ENCODE peak calls at places on chromosomes 6 and 20, in four cellular contexts. D is fibroblast of lung, A is GM23338, O is HCT116. R is an unnamed sample.

GRCh38 chr6:128882991-128883571 is at the start of gene LAMA2:
- DNase-seq in D (peak; percentile 78), O (no peak), A (peak; percentile 85), R (no peak)

GRCh38 chr6:38039497-38039896 is 220.0 kb downstream of the ZFAND3 start:
- DNase-seq in O (no peak), A (no peak), D (no peak), R (no peak)

GRCh38 chr6:31639449-31639861 is 13.0 kb downstream of the BAG6 start:
- DNase-seq in D (no peak), O (no peak), A (no peak), R (no peak)

GRCh38 chr6:125743604-125744003 is 5.8 kb upstream of the HEY2 start:
- DNase-seq in D (no peak), A (no peak), O (no peak), R (no peak)

GRCh38 chr20:50635014-50635557 is 56.3 kb downstream of the RIPOR3 start:
- DNase-seq in D (no peak), O (no peak), A (no peak), R (no peak)

GRCh38 chr6:14447240-14447639 is 329.7 kb downstream of the CD83 start:
- DNase-seq in D (no peak), O (no peak), A (no peak), R (no peak)

GRCh38 chr6:7786206-7786605 is 60.3 kb downstream of the BMP6 start:
- DNase-seq in A (no peak), O (no peak), D (peak; percentile 11), R (no peak)

GRCh38 chr6:15642276-15642675 is 20.6 kb downstream of the DTNBP1 start:
- DNase-seq in D (no peak), O (no peak), A (peak; percentile 71), R (no peak)

GRCh38 chr6:167093922-167094432 is 28.9 kb upstream of the CCR6 start:
- DNase-seq in O (no peak), A (no peak), D (no peak), R (no peak)

GRCh38 chr6:144158133-144158532 is 7.8 kb downstream of the STX11 start:
- DNase-seq in A (peak; percentile 74), D (peak; percentile 75), O (no peak), R (peak; percentile 59)

GRCh38 chr20:22824077-22824476 is 211.0 kb upstream of the SSTR4 start:
- DNase-seq in O (no peak), A (no peak), D (no peak), R (no peak)

GRCh38 chr20:48295966-48296421 is 510.7 kb upstream of the SULF2 start:
- DNase-seq in D (peak; percentile 33), A (peak; percentile 41), O (no peak), R (peak; percentile 33)

GRCh38 chr20:46192376-46192944 is 74.3 kb downstream of the CD40 start:
- DNase-seq in O (no peak), A (no peak), D (no peak), R (no peak)

DNA sequence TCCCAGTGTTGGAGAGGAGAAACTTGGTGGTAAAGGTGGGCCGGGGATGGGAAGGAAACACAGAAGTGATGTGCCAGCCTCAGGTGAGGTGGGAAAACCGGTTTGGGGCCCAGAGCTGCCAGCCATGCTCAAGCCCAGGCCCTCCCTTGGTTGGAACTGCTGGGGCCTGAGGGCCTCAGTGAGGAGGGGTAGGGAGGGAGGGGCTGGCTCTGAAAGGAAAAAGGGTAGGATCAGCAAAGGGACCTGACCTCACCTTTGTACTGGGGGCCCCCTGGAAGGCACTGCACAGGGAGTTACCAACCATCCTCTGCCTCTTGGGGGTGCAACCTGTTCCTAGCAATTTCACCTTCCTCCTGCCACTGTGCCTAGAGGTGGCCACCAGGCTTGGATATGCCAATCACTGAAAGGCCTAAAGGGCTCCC is 1.8 kb upstream of the SPEF1 start:
- DNase-seq in O (no peak), A (no peak), D (no peak), R (no peak)
- H3K4me1 ChIP-seq in O (peaks cover 15% of the 10 kb centered on the region), A (peaks cover 13% of the 10 kb centered on the region), D (peaks cover 22% of the 10 kb centered on the region), R (peaks cover 42% of the 10 kb centered on the region)

GRCh38 chr6:305371-306206 is 13.3 kb downstream of the DUSP22 start:
- DNase-seq in A (no peak), D (no peak), O (no peak), R (no peak)
- H2AFZ ChIP-seq in A (no peak overlapping the region), D (no peak overlapping the region), O (no peak overlapping the region), R (no peak overlapping the region)

DNA sequence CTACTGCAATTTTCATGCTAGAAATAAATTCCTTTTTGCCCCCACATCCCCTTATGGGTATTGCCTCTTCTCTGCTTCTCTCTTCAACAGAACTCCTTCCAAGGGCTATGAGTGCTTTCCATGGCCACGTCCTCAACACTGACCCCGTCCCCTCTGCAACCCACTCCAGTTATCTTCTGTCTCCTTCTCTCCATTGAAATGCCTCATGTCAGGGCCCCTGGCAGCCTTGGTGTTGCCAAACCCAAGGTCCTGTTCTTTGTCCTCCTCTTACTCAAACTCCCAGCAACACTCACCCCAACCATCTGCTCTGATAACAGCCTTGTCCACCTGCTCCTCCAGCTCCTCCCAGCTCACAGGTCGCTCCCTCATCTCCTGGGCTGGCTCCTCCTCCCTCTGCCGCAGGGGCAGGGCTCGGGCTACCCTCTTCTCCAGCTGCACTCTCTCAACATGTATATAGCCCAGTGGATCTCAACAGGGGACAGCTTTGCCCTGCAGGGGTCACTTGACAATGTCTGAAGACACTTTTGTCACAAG is 196.1 kb upstream of the QKI start:
- DNase-seq in O (no peak), A (no peak), D (no peak), R (no peak)
- H3K4me1 ChIP-seq in O (no peaks in the 10 kb centered on the region), A (no peaks in the 10 kb centered on the region), D (no peaks in the 10 kb centered on the region), R (no peaks in the 10 kb centered on the region)

GRCh38 chr6:44076366-44077200 is 50.7 kb downstream of the MRPL14 start:
- DNase-seq in O (no peak), A (peak; percentile 41), D (no peak), R (peak; percentile 71)
- H2AFZ ChIP-seq in O (no peak overlapping the region), A (peak overlapping the region; percentile 81), D (no peak overlapping the region), R (no peak overlapping the region)

DNA sequence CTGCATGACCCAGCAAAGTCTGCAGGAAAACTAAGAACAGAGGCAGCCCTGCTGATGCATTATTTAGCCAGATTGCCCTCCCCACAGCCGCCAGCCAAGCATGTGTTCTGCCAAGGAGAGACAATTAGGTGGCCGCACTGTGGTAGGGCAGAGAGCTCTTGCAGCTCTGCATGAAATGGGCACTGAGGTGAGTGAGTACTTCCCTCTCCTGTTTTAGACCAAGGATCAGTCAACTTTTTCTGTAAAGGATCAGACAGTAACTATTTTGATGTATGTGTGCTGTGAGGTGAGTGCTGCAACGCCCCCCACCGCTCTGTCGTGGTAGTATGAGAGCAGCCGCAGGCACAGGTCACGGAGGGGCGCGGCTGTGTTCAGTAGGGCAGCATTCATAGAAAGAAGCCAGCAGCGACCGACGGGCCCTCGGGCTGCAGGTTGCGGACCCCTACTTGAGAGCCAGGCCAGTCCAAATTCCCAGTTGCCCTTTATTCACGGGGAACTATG is 23.8 kb upstream of the FAM50B start:
- DNase-seq in D (peak; percentile 42), A (peak; percentile 81), O (no peak), R (no peak)
- H3K4me1 ChIP-seq in D (peaks cover 16% of the 10 kb centered on the region), A (no peaks in the 10 kb centered on the region), O (peaks cover 15% of the 10 kb centered on the region), R (peaks cover 50% of the 10 kb centered on the region)

GRCh38 chr6:16670183-16670582 is 91.1 kb downstream of the ATXN1 start:
- DNase-seq in O (no peak), D (no peak), A (no peak), R (peak; percentile 45)
- H2AFZ ChIP-seq in O (no peak overlapping the region), D (no peak overlapping the region), A (no peak overlapping the region), R (no peak overlapping the region)

GRCh38 chr6:36069573-36069972 is 42.0 kb downstream of the MAPK14 start:
- DNase-seq in O (no peak), A (no peak), D (no peak), R (no peak)

GRCh38 chr6:36071714-36072113 is 44.1 kb downstream of the MAPK14 start:
- DNase-seq in A (no peak), D (no peak), O (no peak), R (no peak)

GRCh38 chr6:36071281-36071680 is 43.7 kb downstream of the MAPK14 start:
- DNase-seq in D (no peak), A (no peak), O (no peak), R (no peak)

GRCh38 chr6:36068603-36069002 is 41.0 kb downstream of the MAPK14 start:
- DNase-seq in O (no peak), A (no peak), D (no peak), R (no peak)

DNA sequence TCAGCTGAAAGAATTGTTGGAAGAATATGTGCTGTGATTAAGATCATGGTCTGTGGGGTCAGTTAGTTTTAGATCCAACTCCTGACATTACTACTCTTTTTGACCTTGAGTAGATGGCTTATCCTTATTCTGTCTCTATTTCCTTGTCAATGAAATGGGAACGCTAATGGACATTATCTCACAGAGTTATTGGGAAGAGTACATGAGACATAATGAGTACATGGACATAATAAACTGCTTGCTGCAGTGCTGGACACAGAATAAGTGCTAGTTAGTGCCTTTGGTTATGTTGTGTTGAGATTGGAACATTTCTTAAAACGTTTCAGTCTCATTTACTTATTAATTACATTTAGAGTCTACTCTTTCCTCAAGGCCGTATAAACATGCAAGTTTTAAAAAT is 42.6 kb downstream of the MAPK14 start:
- DNase-seq in A (no peak), O (no peak), D (no peak), R (no peak)
- H3K4me1 ChIP-seq in A (no peaks in the 10 kb centered on the region), O (peaks cover 1% of the 10 kb centered on the region), D (no peaks in the 10 kb centered on the region), R (peaks cover 1% of the 10 kb centered on the region)

GRCh38 chr6:20416063-20416454 is 14.4 kb downstream of the E2F3 start:
- DNase-seq in A (no peak), O (no peak), D (no peak), R (no peak)

GRCh38 chr6:20416567-20417345 is 15.1 kb downstream of the E2F3 start:
- DNase-seq in O (no peak), D (no peak), A (no peak), R (no peak)

GRCh38 chr6:20415304-20416062 is 13.8 kb downstream of the E2F3 start:
- DNase-seq in D (no peak), A (no peak), O (no peak), R (no peak)

GRCh38 chr6:20414711-20415110 is 13.0 kb downstream of the E2F3 start:
- DNase-seq in D (no peak), A (no peak), O (no peak), R (no peak)

DNA sequence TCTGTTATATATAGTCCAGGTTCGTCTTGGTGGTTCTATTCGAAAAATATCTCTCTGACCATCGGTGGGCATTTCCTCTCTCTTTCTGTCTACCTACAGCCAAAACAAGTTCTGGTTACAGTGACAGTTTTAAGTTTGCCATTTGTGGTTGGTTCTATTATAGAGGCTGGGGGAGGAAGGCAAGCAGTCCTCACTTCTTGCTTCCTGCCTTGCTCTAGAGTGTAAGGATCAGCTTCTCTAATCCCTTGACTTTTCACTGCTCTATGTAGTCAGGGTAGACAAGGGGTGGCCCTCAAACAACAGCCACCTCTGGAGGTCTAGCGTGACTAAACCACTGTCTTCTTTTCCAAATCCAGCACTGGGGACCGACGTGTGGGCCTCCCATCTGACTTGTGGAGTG is 16.1 kb downstream of the E2F3 start:
- DNase-seq in A (no peak), D (no peak), O (no peak), R (no peak)
- H2AFZ ChIP-seq in A (no peak overlapping the region), D (no peak overlapping the region), O (no peak overlapping the region), R (no peak overlapping the region)

GRCh38 chr20:33791540-33791939 is 19.6 kb upstream of the CHMP4B start:
- DNase-seq in O (no peak), D (no peak), A (no peak), R (no peak)

GRCh38 chr20:33789858-33790182 is 21.3 kb upstream of the CHMP4B start:
- DNase-seq in A (no peak), O (no peak), D (no peak), R (no peak)

GRCh38 chr20:33791959-33792597 is 19.1 kb upstream of the CHMP4B start:
- DNase-seq in O (no peak), A (peak; percentile 70), D (peak; percentile 44), R (peak; percentile 57)

GRCh38 chr20:33790571-33790970 is 20.6 kb upstream of the CHMP4B start:
- DNase-seq in A (no peak), O (no peak), D (no peak), R (no peak)

GRCh38 chr20:33791021-33791420 is 20.1 kb upstream of the CHMP4B start:
- DNase-seq in D (no peak), O (no peak), A (no peak), R (no peak)
- H3K4me1 ChIP-seq in D (peaks cover 7% of the 10 kb centered on the region), O (peaks cover 54% of the 10 kb centered on the region), A (no peaks in the 10 kb centered on the region), R (peaks cover 75% of the 10 kb centered on the region)

R was measured in PC-9.